ENCODE peak calls at places on chromosome 6, in ten cellular contexts. T is activated T-cell treated with anti-CD3 and anti-CD28 coated beads for 1 hour; B is GM13976; N is right lobe of liver; U is adrenal gland; L is activated CD4-positive, alpha-beta T cell treated with anti-CD3 and anti-CD28 coated beads, Interleukin-2, amount 50 U/mL, for 4 hours; R is HFFc6; E is T-helper 17 cell; O is pancreas; I is activated CD8-positive, alpha-beta memory T cell treated with anti-CD3 and anti-CD28 coated beads, Interleukin-2, amount 50 U/mL, for 4 hours. F is an unnamed sample.

GRCh38 chr6:157430834-157431233 is 49.8 kb downstream of the ZDHHC14 start:
- DNase-seq in L (no peak), T (no peak), E (no peak), U (no peak), R (no peak), N (no peak), I (no peak), B (no peak), O (no peak), F (no peak)

GRCh38 chr6:27279513-27280063 is 32.1 kb downstream of the PRSS16 start:
- DNase-seq in O (no peak), I (no peak), U (no peak), N (no peak), B (no peak), E (no peak), L (no peak), T (no peak), R (no peak), F (no peak)

GRCh38 chr6:119430820-119431219 is 81.3 kb upstream of the MAN1A1 start:
- DNase-seq in R (no peak), U (no peak), L (no peak), E (no peak), B (no peak), O (no peak), T (no peak), I (no peak), N (no peak), F (no peak)

GRCh38 chr6:137698636-137699035 is 168.4 kb upstream of the TNFAIP3 start:
- DNase-seq in L (no peak), I (no peak), O (no peak), U (peak; percentile 69), T (no peak), R (no peak), B (no peak), E (no peak), N (no peak), F (no peak)

GRCh38 chr6:143149771-143150170 is 89.1 kb downstream of the AIG1 start:
- DNase-seq in B (no peak), T (no peak), E (no peak), O (no peak), R (peak; percentile 38), U (no peak), I (no peak), N (no peak), L (no peak), F (no peak)

GRCh38 chr6:27111743-27112142 is 135.8 kb upstream of the PRSS16 start:
- DNase-seq in B (no peak), U (no peak), I (no peak), E (no peak), L (no peak), N (no peak), R (no peak), T (no peak), O (no peak), F (no peak)

GRCh38 chr6:44228836-44229235 is 5.4 kb downstream of the SLC29A1 start:
- DNase-seq in I (no peak), U (no peak), E (no peak), B (peak; percentile 9), T (no peak), O (no peak), N (no peak), L (no peak), R (no peak), F (peak; percentile 2)

GRCh38 chr6:44631968-44632367 is 244.5 kb downstream of the CDC5L start:
- DNase-seq in B (no peak), N (no peak), E (no peak), T (no peak), L (no peak), O (no peak), U (no peak), I (no peak), R (peak; percentile 7), F (no peak)

GRCh38 chr6:6466967-6467761 is 121.4 kb upstream of the LY86 start:
- DNase-seq in T (no peak), I (no peak), U (no peak), R (no peak), E (no peak), B (no peak), N (no peak), O (no peak), L (no peak), F (no peak)

GRCh38 chr6:69705954-69706353 is 90.9 kb downstream of the LMBRD1 start:
- DNase-seq in T (no peak), E (no peak), R (no peak), B (no peak), L (no peak), O (no peak), U (no peak), N (no peak), I (no peak), F (no peak)

GRCh38 chr6:53465732-53466131 is 79.2 kb downstream of the GCLC start:
- DNase-seq in O (no peak), U (peak; percentile 81), E (no peak), R (no peak), L (no peak), B (no peak), I (no peak), T (no peak), N (peak; percentile 88), F (no peak)

GRCh38 chr6:170137176-170137891 is 153.5 kb downstream of the DLL1 start:
- DNase-seq in I (no peak), U (peak; percentile 78), L (no peak), R (no peak), O (peak; percentile 2), T (no peak), N (peak; percentile 61), B (no peak), E (peak; percentile 3), F (no peak)

GRCh38 chr6:159720708-159721107 is 6.6 kb upstream of the WTAP start:
- DNase-seq in N (no peak), O (peak; percentile 30), R (no peak), E (peak; percentile 16), B (peak; percentile 52), T (peak; percentile 23), I (peak; percentile 24), L (peak; percentile 32), U (no peak), F (peak; percentile 48)

GRCh38 chr6:128663238-128663637 is 142.8 kb upstream of the PTPRK start:
- DNase-seq in T (no peak), E (no peak), U (no peak), B (no peak), N (no peak), I (no peak), L (no peak), R (no peak), O (no peak), F (no peak)

GRCh38 chr6:79373880-79374279 is 139.4 kb upstream of the HMGN3 start:
- DNase-seq in L (no peak), E (no peak), I (no peak), U (no peak), N (no peak), O (no peak), T (no peak), B (no peak), R (no peak), F (no peak)

GRCh38 chr6:159977242-159978214 is 8.6 kb downstream of the IGF2R start:
- DNase-seq in T (no peak), N (no peak), R (no peak), U (peak; percentile 84), E (no peak), I (no peak), B (no peak), O (peak; percentile 61), L (no peak), F (no peak)

GRCh38 chr6:25757936-25758642 is 3.5 kb downstream of the SLC17A4 start:
- DNase-seq in U (no peak), B (no peak), L (no peak), T (no peak), O (no peak), I (no peak), R (no peak), N (no peak), E (no peak), F (no peak)

GRCh38 chr6:97203343-97203742 is 79.7 kb downstream of the MMS22L start:
- DNase-seq in L (no peak), E (no peak), B (no peak), U (no peak), R (no peak), T (no peak), N (no peak), I (no peak), O (no peak), F (no peak)

GRCh38 chr6:158654498-158654897 is 4.6 kb downstream of the SYTL3 start:
- DNase-seq in E (no peak), U (peak; percentile 94), N (peak; percentile 59), I (no peak), O (no peak), L (no peak), B (no peak), R (peak; percentile 90), T (no peak), F (no peak)

GRCh38 chr6:80541186-80541585 is 434.7 kb downstream of the BCKDHB start:
- DNase-seq in L (no peak), N (no peak), E (no peak), I (no peak), U (no peak), R (peak; percentile 75), O (no peak), T (no peak), B (no peak), F (no peak)

GRCh38 chr6:89411019-89411268 is 1.1 kb downstream of the RRAGD start:
- DNase-seq in L (peak; percentile 2), I (no peak), O (no peak), N (no peak), E (no peak), T (no peak), R (no peak), U (no peak), B (no peak), F (no peak)

GRCh38 chr6:168147205-168147738 is 68.3 kb upstream of the FRMD1 start:
- DNase-seq in U (peak; percentile 13), T (no peak), O (no peak), I (no peak), E (no peak), R (no peak), N (no peak), L (no peak), B (peak; percentile 0), F (no peak)

GRCh38 chr6:67629268-67629667 is 1005.8 kb upstream of the ADGRB3 start:
- DNase-seq in R (no peak), B (no peak), I (no peak), T (no peak), O (no peak), N (no peak), E (no peak), U (no peak), L (no peak), F (no peak)

GRCh38 chr6:157198425-157199279 is 124.7 kb downstream of the TMEM242 start:
- DNase-seq in L (no peak), R (no peak), T (no peak), O (peak; percentile 95), I (no peak), B (no peak), U (peak; percentile 76), E (no peak), N (peak; percentile 68), F (no peak)

GRCh38 chr6:43814111-43814510 is 44.1 kb downstream of the VEGFA start:
- DNase-seq in L (no peak), O (no peak), R (no peak), U (no peak), N (no peak), I (no peak), T (no peak), B (no peak), E (no peak), F (no peak)

GRCh38 chr6:112252571-112253504 is 1.5 kb downstream of the LAMA4 start:
- DNase-seq in B (no peak), L (no peak), T (no peak), N (no peak), O (no peak), I (no peak), E (no peak), U (no peak), R (no peak), F (no peak)

GRCh38 chr6:12587096-12587495 is 129.5 kb upstream of the PHACTR1 start:
- DNase-seq in T (no peak), N (no peak), B (no peak), E (no peak), L (no peak), R (no peak), I (no peak), U (no peak), O (no peak), F (no peak)

GRCh38 chr6:15305909-15306308 is 60.0 kb downstream of the JARID2 start:
- DNase-seq in B (no peak), R (no peak), L (no peak), U (no peak), N (no peak), O (no peak), E (no peak), I (no peak), T (no peak), F (no peak)

F was measured in GM10248.